ENCODE peak calls at places on chromosome 18, in nine cellular contexts. T, U, P, W, D, A, Q, Y and I are unnamed samples.

GRCh38 chr18:6660334-6660733 is 69.2 kb upstream of the ARHGAP28 start:
- DNase-seq in T (no peak), U (no peak), P (no peak), W (no peak), D (peak), A (no peak), Q (no peak), Y (no peak), I (no peak)

GRCh38 chr18:22189431-22189830 is 20.0 kb downstream of the GATA6 start:
- DNase-seq in T (no peak), U (no peak), P (no peak), W (no peak), D (no peak), A (no peak), Q (no peak), Y (no peak), I (no peak)

GRCh38 chr18:13289501-13290205 is 71.1 kb downstream of the LDLRAD4 start:
- DNase-seq in T (no peak), U (no peak), P (no peak), W (no peak), D (peak), A (no peak), Q (no peak), Y (no peak), I (no peak)

GRCh38 chr18:79490593-79491551 is 95.1 kb downstream of the NFATC1 start:
- DNase-seq in T (no peak), U (no peak), P (no peak), W (no peak), D (no peak), A (no peak), Q (no peak), Y (no peak), I (peak)

GRCh38 chr18:58687871-58688308 is 16.6 kb downstream of the MALT1 start:
- DNase-seq in T (no peak), U (no peak), P (no peak), W (peak), D (no peak), A (no peak), Q (no peak), Y (no peak), I (no peak)

GRCh38 chr18:70039186-70039585 is 91.5 kb upstream of the CD226 start:
- DNase-seq in T (no peak), U (no peak), P (no peak), W (no peak), D (no peak), A (no peak), Q (no peak), Y (no peak), I (no peak)

GRCh38 chr18:13483316-13484270 is 242.8 kb downstream of the FAM210A start:
- DNase-seq in T (no peak), U (no peak), P (no peak), W (no peak), D (no peak), A (no peak), Q (no peak), Y (no peak), I (no peak)

GRCh38 chr18:38047820-38048219 is 482.2 kb upstream of the CELF4 start:
- DNase-seq in T (no peak), U (no peak), P (no peak), W (no peak), D (no peak), A (no peak), Q (no peak), Y (no peak), I (no peak)

GRCh38 chr18:42850174-42850766 is 265.2 kb downstream of the RIT2 start:
- DNase-seq in T (no peak), U (no peak), P (no peak), W (no peak), D (peak), A (no peak), Q (no peak), Y (no peak), I (no peak)

GRCh38 chr18:45386256-45386655 is 229.0 kb upstream of the SLC14A2 start:
- DNase-seq in T (no peak), U (no peak), P (peak), W (no peak), D (peak), A (no peak), Q (peak), Y (no peak), I (no peak)

GRCh38 chr18:42310956-42311355 is 355.9 kb downstream of the PIK3C3 start:
- DNase-seq in T (no peak), U (no peak), P (no peak), W (no peak), D (no peak), A (peak), Q (peak), Y (no peak), I (no peak)

GRCh38 chr18:1270081-1270480 is 365.4 kb downstream of the ADCYAP1 start:
- DNase-seq in T (no peak), U (no peak), P (no peak), W (no peak), D (no peak), A (no peak), Q (no peak), Y (no peak), I (no peak)

GRCh38 chr18:45793295-45793965 is 32.0 kb upstream of the SIGLEC15 start:
- DNase-seq in T (no peak), U (no peak), P (peak), W (no peak), D (peak), A (peak), Q (peak), Y (peak), I (peak)

GRCh38 chr18:21177742-21178305 is 64.2 kb upstream of the GREB1L start:
- DNase-seq in T (no peak), U (no peak), P (no peak), W (no peak), D (no peak), A (no peak), Q (no peak), Y (no peak), I (no peak)

GRCh38 chr18:79117380-79117779 is 48.2 kb downstream of the ATP9B start:
- DNase-seq in T (no peak), U (no peak), P (no peak), W (no peak), D (peak), A (no peak), Q (no peak), Y (no peak), I (no peak)

GRCh38 chr18:22168360-22168921 is 948 bp upstream of the GATA6 start:
- DNase-seq in T (no peak), U (no peak), P (peak), W (no peak), D (no peak), A (peak), Q (no peak), Y (no peak), I (no peak)

GRCh38 chr18:34867520-34867919 is 157.4 kb downstream of the DTNA start:
- DNase-seq in T (no peak), U (no peak), P (peak), W (no peak), D (peak), A (no peak), Q (peak), Y (no peak), I (no peak)

GRCh38 chr18:58525928-58526424 is 102.9 kb downstream of the ALPK2 start:
- DNase-seq in T (no peak), U (no peak), P (no peak), W (no peak), D (no peak), A (no peak), Q (no peak), Y (no peak), I (no peak)

GRCh38 chr18:76494181-76494540 is 881 bp downstream of the ZNF516 start:
- DNase-seq in T (no peak), U (no peak), P (peak), W (no peak), D (peak), A (peak), Q (no peak), Y (no peak), I (no peak)